ENCODE peak calls at places on chromosomes 4 and X, in four cellular contexts. L is CD4-positive, alpha-beta T cell; G is foreskin keratinocyte; U is BJ. C is an unnamed sample.

GRCh38 chrX:133254666-133255065 is 36.5 kb upstream of the TFDP3 start:
- DNase-seq in L (no peak), G (peak), U (no peak), C (no peak)

GRCh38 chrX:64229145-64229544 is 1.3 kb downstream of the ASB12 start:
- DNase-seq in L (no peak), G (no peak), U (no peak), C (no peak)

GRCh38 chr4:61446957-61447356 is 246.8 kb downstream of the ADGRL3 start:
- DNase-seq in L (no peak), G (no peak), U (no peak), C (no peak)

GRCh38 chrX:123803331-123803983 is 56.4 kb upstream of the XIAP start:
- DNase-seq in L (peak), G (peak), U (peak), C (peak)

GRCh38 chr4:141046255-141046654 is 87.0 kb downstream of the RNF150 start:
- DNase-seq in L (no peak), G (peak), U (peak), C (no peak)

GRCh38 chr4:156771171-156771837 is 200.3 kb downstream of the PDGFC start:
- DNase-seq in L (no peak), G (peak), U (no peak), C (no peak)

GRCh38 chrX:14476169-14476568 is 53.2 kb upstream of the GLRA2 start:
- DNase-seq in L (no peak), G (peak), U (peak), C (no peak)

GRCh38 chrX:130801901-130802300 is 101.1 kb downstream of the ENOX2 start:
- DNase-seq in L (no peak), G (no peak), U (no peak), C (no peak)

GRCh38 chr4:136183513-136183912 is 1348.8 kb downstream of the PCDH18 start:
- DNase-seq in L (no peak), G (no peak), U (no peak), C (no peak)

GRCh38 chr4:51842167-51842553 is 793 bp upstream of the DCUN1D4 start:
- DNase-seq in L (no peak), G (no peak), U (no peak), C (no peak)

GRCh38 chr4:72886602-72887001 is 182.9 kb downstream of the COX18 start:
- DNase-seq in L (no peak), G (peak), U (no peak), C (no peak)

GRCh38 chr4:109547394-109547793 is 12.7 kb upstream of the MCUB start:
- DNase-seq in L (no peak), G (no peak), U (no peak), C (no peak)

GRCh38 chrX:107117993-107118321 is 665 bp downstream of the RBM41 start:
- DNase-seq in L (no peak), G (no peak), U (no peak), C (no peak)

GRCh38 chr4:141002323-141002805 is 130.9 kb downstream of the RNF150 start:
- DNase-seq in L (no peak), G (no peak), U (peak), C (no peak)

GRCh38 chrX:148771440-148771839 is 271.0 kb downstream of the AFF2 start:
- DNase-seq in L (no peak), G (peak), U (no peak), C (no peak)

GRCh38 chrX:41108684-41109205 is 23.5 kb downstream of the USP9X start:
- DNase-seq in L (no peak), G (no peak), U (no peak), C (no peak)

GRCh38 chr4:184248216-184248615 is 30.5 kb upstream of the ENPP6 start:
- DNase-seq in L (no peak), G (no peak), U (no peak), C (no peak)

GRCh38 chr4:6362896-6363295 is 93.2 kb downstream of the WFS1 start:
- DNase-seq in L (peak), G (no peak), U (no peak), C (no peak)

GRCh38 chr4:164337219-164337944 is 416.5 kb upstream of the SMIM31 start:
- DNase-seq in L (no peak), G (peak), U (no peak), C (no peak)

GRCh38 chrX:68175569-68175968 is 257.7 kb downstream of the OPHN1 start:
- DNase-seq in L (no peak), G (peak), U (no peak), C (no peak)

GRCh38 chr4:14897217-14897616 is 105.1 kb upstream of the CPEB2 start:
- DNase-seq in L (no peak), G (peak), U (no peak), C (no peak)

GRCh38 chr4:7516116-7516772 is 81.5 kb upstream of the PSAPL1 start:
- DNase-seq in L (no peak), G (no peak), U (no peak), C (no peak)

GRCh38 chr4:108852691-108853090 is 89.8 kb upstream of the ETNPPL start:
- DNase-seq in L (no peak), G (no peak), U (no peak), C (no peak)

GRCh38 chr4:70833701-70834100 is 6.0 kb downstream of the GRSF1 start:
- DNase-seq in L (no peak), G (no peak), U (no peak), C (no peak)

GRCh38 chr4:167035390-167035789 is 198.9 kb downstream of the SPOCK3 start:
- DNase-seq in L (no peak), G (no peak), U (no peak), C (no peak)

GRCh38 chrX:45164021-45164621 is 36.6 kb downstream of the DIPK2B start:
- DNase-seq in L (no peak), G (no peak), U (no peak), C (no peak)

GRCh38 chr4:24274401-24275035 is 309.8 kb downstream of the DHX15 start:
- DNase-seq in L (no peak), G (peak), U (no peak), C (no peak)

GRCh38 chr4:83561381-83561780 is 25.5 kb downstream of the GPAT3 start:
- DNase-seq in L (no peak), G (peak), U (no peak), C (no peak)

GRCh38 chrX:153454901-153455550 is 9.2 kb upstream of the TREX2 start:
- DNase-seq in L (no peak), G (peak), U (no peak), C (no peak)

GRCh38 chr4:167359711-167360110 is 125.4 kb upstream of the SPOCK3 start:
- DNase-seq in L (no peak), G (no peak), U (no peak), C (no peak)

GRCh38 chr4:14529653-14530052 is 472.6 kb upstream of the CPEB2 start:
- DNase-seq in L (no peak), G (no peak), U (no peak), C (no peak)

GRCh38 chrX:115350696-115351408 is 61.3 kb downstream of the LUZP4 start:
- DNase-seq in L (no peak), G (no peak), U (no peak), C (no peak)

GRCh38 chr4:130812117-130812765 is 1716.3 kb downstream of the C4orf33 start:
- DNase-seq in L (no peak), G (no peak), U (no peak), C (no peak)

DNA sequence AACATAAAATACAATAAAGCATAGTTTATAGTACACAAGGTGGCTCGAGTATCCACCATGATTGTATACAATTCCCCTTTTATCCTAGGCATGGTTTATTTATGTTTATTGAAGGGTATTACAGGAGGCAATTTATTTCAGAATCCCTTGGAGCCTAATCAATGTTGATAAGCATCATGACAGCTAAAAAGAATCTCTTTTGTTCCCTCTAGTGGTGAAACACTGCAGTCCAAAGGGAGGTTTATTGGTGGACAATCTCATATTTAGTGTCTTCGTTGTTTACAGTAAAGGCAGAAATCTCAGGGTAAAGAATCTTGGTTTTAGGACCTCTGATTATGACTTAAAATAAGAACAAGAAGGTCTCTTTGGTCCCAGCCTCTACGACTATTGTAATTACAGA is 1712.5 kb downstream of the C4orf33 start:
- DNase-seq in L (no peak), G (peak), U (no peak), C (no peak)
- TF ChIP-seq CTCF in L (no peak), G (peak), U (no peak), C (no peak)

GRCh38 chr4:67393699-67394281 is 151.5 kb downstream of the CENPC start:
- DNase-seq in L (no peak), G (peak), U (no peak), C (peak)

GRCh38 chr4:67401902-67402301 is 143.4 kb downstream of the CENPC start:
- DNase-seq in L (no peak), G (no peak), U (no peak), C (no peak)

GRCh38 chr4:67396008-67396407 is 149.3 kb downstream of the CENPC start:
- DNase-seq in L (no peak), G (no peak), U (no peak), C (no peak)

GRCh38 chr4:67394771-67395310 is 150.5 kb downstream of the CENPC start:
- DNase-seq in L (no peak), G (peak), U (no peak), C (no peak)

GRCh38 chr4:67397931-67398330 is 147.4 kb downstream of the CENPC start:
- DNase-seq in L (no peak), G (no peak), U (no peak), C (no peak)
- TF ChIP-seq CTCF in L (no peak), G (no peak), U (no peak), C (no peak)

GRCh38 chrX:154715825-154716224 is 35.1 kb downstream of the GAB3 start:
- DNase-seq in L (no peak), G (no peak), U (no peak), C (no peak)
- TF ChIP-seq CTCF in L (no peak), G (peak), U (no peak), C (no peak)

GRCh38 chrX:13341491-13342101 is 21.7 kb upstream of the ATXN3L start:
- DNase-seq in L (peak), G (peak), U (no peak), C (no peak)
- TF ChIP-seq CTCF in L (no peak), G (peak), U (no peak), C (no peak)

GRCh38 chrX:54427837-54428424 is 12.3 kb upstream of the TSR2 start:
- DNase-seq in L (no peak), G (no peak), U (no peak), C (no peak)

GRCh38 chrX:54419559-54420302 is 20.5 kb upstream of the TSR2 start:
- DNase-seq in L (no peak), G (no peak), U (no peak), C (no peak)

GRCh38 chrX:54422168-54422567 is 18.0 kb upstream of the TSR2 start:
- DNase-seq in L (no peak), G (no peak), U (no peak), C (no peak)

DNA sequence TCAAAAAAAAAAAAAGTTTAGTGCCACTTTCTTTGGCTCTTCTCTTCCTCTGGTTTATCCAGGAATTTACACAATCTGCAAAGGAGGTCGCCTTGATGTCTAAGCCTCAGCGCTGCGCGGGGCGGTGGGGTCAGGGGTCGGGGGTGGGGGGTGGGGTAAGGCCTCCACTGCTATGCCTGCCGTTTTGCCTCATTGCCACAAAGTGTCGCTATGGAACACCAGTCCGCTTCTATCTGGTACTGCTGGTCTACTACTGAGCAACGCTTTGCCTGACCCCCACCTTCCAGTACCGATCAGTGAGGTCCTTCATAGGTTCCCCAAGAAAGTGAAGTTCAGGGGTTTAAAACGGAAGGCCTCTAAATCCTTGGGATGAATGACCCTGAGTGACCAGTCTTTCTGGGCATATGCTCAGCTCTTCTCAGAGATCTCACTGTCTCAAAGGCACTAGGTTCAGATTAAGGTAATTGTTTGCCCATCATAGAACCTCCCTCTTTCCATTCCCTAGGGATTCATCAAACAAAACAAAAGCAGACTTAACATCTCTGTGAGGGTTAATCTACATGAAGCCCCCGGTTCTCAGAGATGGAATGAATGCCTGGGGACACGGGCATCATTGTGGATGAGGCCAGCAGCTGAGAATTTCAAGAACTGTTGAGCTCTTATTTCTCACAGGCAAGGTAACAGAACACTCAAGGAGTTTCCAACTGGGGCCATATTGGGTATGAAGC is 16.9 kb upstream of the TSR2 start:
- DNase-seq in L (no peak), G (no peak), U (no peak), C (no peak)
- TF ChIP-seq CTCF in L (no peak), G (no peak), U (peak), C (no peak)

DNA sequence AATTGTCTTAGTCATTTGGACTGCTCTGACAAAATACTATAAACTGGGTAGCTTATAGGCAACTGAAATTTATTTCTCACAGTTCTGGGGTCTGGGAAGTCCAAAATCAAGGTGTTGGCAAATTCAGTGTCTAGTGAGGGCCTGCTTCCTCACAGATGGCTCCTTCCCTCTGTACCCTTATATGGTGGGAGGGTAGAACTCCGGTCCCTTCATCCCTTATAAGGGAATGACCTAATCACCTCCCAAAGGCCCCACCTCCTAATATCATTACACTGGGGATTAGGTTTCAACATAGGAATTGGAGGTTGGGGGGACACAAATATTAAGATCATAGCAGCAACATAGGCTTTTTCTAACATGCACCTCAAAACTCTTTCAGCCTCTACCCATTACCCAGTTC is 7.3 kb upstream of the TBC1D25 start:
- DNase-seq in L (no peak), G (no peak), U (no peak), C (no peak)
- TF ChIP-seq CTCF in L (no peak), G (no peak), U (no peak), C (no peak)

DNA sequence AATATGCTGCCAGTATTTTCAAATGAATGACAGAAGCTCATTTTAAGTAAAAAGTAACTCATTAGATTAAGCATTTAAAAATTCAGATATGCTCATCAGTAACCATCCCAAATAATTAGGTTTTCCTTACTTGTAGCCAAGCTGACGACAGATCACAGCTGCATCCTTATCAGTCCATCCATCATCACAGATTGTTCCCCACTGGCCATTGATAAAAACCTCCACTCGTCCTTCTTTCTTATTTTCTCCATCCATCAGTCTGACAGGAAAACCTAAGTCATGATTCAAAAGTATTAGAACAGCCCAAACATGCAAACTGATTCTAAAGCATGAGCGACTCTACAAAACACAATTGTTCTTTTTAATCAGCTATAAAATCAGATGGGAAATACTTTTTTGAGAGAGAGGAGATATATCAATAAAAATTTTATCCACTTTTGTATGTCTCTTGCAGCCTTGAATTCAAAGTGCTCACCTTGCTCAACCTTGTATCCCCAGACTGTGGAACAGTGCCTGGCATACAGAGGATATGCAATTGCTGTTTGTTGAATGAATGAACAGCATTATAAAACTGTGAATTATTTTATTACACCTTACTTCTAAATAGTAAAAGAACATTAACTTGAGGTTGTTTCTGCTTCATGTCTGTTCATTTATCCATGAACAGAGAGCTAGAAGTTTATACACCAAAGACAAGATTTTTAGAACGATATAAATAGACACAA is 44.3 kb downstream of the PRSS12 start:
- DNase-seq in L (no peak), G (no peak), U (no peak), C (no peak)
- TF ChIP-seq CTCF in L (no peak), G (no peak), U (no peak), C (no peak)

GRCh38 chrX:34126011-34126410 is 6.1 kb downstream of the FAM47A start:
- DNase-seq in L (no peak), G (no peak), U (no peak), C (no peak)
- TF ChIP-seq CTCF in L (no peak), G (no peak), U (no peak), C (no peak)

DNA sequence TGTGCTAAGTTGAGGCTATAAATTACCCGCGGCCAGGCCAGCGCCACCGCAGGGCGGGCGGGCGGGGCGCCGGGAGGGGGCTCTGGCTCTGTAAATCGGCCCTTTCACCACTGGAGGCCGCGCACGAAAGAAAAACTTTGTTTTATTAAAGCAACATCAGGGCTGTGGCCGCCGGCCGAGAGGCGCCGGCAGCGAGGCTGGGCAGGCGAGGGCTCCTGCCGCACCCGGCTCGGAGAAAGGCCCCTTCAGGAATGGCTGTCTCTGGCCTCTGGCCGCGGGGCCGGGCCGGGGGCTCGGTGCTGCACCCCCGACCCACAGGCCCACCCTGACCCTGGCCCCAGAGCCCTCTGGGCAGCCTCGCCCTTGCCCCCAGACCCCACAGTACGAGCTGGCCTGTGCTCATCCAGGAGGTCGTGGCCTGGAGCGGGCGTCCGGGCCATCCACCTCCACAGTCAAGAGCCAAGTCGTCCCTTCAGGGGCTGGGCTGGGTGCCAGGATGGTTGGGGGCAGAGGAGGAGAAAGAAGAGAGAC is 29.5 kb upstream of the FGFR3 start:
- DNase-seq in L (no peak), G (no peak), U (no peak), C (no peak)
- TF ChIP-seq CTCF in L (no peak), G (peak), U (no peak), C (no peak)